ENCODE peak calls at places on chromosome 4, in ten cellular contexts. X is GM13977; R is AG04450; Z is endothelial cell; I is astrocyte of the spinal cord; T is heart right ventricle; W is CD4-positive, alpha-beta T cell; H is AG09309; U is fibroblast of mammary gland; Q is heart left ventricle. Y is an unnamed sample.

GRCh38 chr4:122746485-122746965 is 14.0 kb downstream of the BBS12 start:
- DNase-seq in Q (no peak), W (no peak), R (no peak), H (no peak), X (no peak), I (no peak), T (no peak), Z (no peak), U (peak), Y (no peak)

GRCh38 chr4:40307627-40308497 is 27.3 kb upstream of the CHRNA9 start:
- DNase-seq in H (no peak), W (peak), I (no peak), Q (peak), X (no peak), Z (no peak), U (no peak), R (no peak), T (peak), Y (no peak)

GRCh38 chr4:78660559-78660958 is 109.0 kb downstream of the ANXA3 start:
- DNase-seq in Z (no peak), U (peak), I (no peak), R (no peak), Q (no peak), X (no peak), W (no peak), T (no peak), H (no peak), Y (no peak)

GRCh38 chr4:13875160-13875559 is 247.6 kb upstream of the BOD1L1 start:
- DNase-seq in T (no peak), H (no peak), Z (no peak), I (no peak), R (no peak), W (no peak), U (no peak), X (no peak), Q (no peak), Y (no peak)

GRCh38 chr4:8110071-8110986 is 48.3 kb downstream of the ABLIM2 start:
- DNase-seq in Q (no peak), X (no peak), R (no peak), H (no peak), U (no peak), I (peak), W (no peak), Z (peak), T (no peak), Y (no peak)

GRCh38 chr4:94446386-94446785 is 5.4 kb upstream of the PDLIM5 start:
- DNase-seq in I (peak), U (peak), W (no peak), R (peak), H (peak), Q (no peak), Z (no peak), T (no peak), X (no peak), Y (no peak)

GRCh38 chr4:17260395-17260907 is 251.4 kb downstream of the QDPR start:
- DNase-seq in H (no peak), X (no peak), Z (no peak), U (no peak), I (no peak), W (no peak), R (no peak), Q (no peak), T (no peak), Y (no peak)

GRCh38 chr4:65007841-65008439 is 598.7 kb upstream of the TECRL start:
- DNase-seq in I (peak), X (peak), H (peak), W (no peak), T (no peak), R (no peak), U (peak), Q (no peak), Z (peak), Y (no peak)

GRCh38 chr4:88211473-88212252 is 53.2 kb upstream of the ABCG2 start:
- DNase-seq in H (no peak), R (peak), U (peak), W (peak), T (no peak), Q (no peak), I (peak), Z (peak), X (peak), Y (peak)

GRCh38 chr4:123018391-123018755 is 96.0 kb upstream of the NUDT6 start:
- DNase-seq in W (no peak), T (no peak), Q (no peak), I (peak), U (no peak), Z (no peak), R (no peak), X (no peak), H (no peak), Y (no peak)

GRCh38 chr4:166174717-166175510 is 301.9 kb downstream of the TLL1 start:
- DNase-seq in U (peak), T (no peak), R (no peak), X (no peak), W (no peak), Z (no peak), Q (no peak), I (peak), H (no peak), Y (no peak)

GRCh38 chr4:26978387-26979071 is 117.9 kb downstream of the STIM2 start:
- DNase-seq in U (no peak), Q (no peak), W (no peak), H (no peak), T (no peak), R (no peak), X (no peak), Z (no peak), I (no peak), Y (no peak)

GRCh38 chr4:90419124-90419711 is 292.0 kb downstream of the CCSER1 start:
- DNase-seq in U (peak), X (peak), I (peak), W (no peak), H (no peak), T (no peak), Q (no peak), Z (no peak), R (no peak), Y (peak)

GRCh38 chr4:128060620-128061565 is at the start of gene LARP1B:
- DNase-seq in Q (peak), X (peak), H (peak), I (peak), Z (peak), U (peak), T (peak), W (peak), R (peak), Y (peak)

GRCh38 chr4:128056396-128056795 is 4.7 kb upstream of the LARP1B start:
- DNase-seq in U (no peak), X (no peak), H (no peak), R (no peak), I (no peak), Q (no peak), T (no peak), Z (no peak), W (no peak), Y (no peak)

GRCh38 chr4:128060130-128060619 is 937 bp upstream of the LARP1B start:
- DNase-seq in Z (no peak), T (no peak), R (no peak), Q (no peak), U (peak), W (no peak), X (peak), I (no peak), H (no peak), Y (no peak)

GRCh38 chr4:128061566-128062536 is 739 bp downstream of the LARP1B start:
- DNase-seq in R (no peak), I (peak), H (no peak), T (peak), Z (peak), Q (peak), W (peak), X (peak), U (peak), Y (no peak)
- TF ChIP-seq CTCF in R (peak), I (peak), H (peak), T (peak), Z (no peak), Q (no peak), W (no peak), X (peak), U (no peak), Y (no peak)

GRCh38 chr4:23337292-23337691 is 552.6 kb downstream of the PPARGC1A start:
- DNase-seq in H (no peak), R (no peak), U (no peak), X (no peak), Z (no peak), I (no peak), Q (no peak), W (no peak), T (no peak), Y (no peak)
- TF ChIP-seq CTCF in H (no peak), R (peak), U (no peak), X (no peak), Z (peak), I (no peak), Q (peak), W (no peak), T (peak), Y (no peak)

DNA sequence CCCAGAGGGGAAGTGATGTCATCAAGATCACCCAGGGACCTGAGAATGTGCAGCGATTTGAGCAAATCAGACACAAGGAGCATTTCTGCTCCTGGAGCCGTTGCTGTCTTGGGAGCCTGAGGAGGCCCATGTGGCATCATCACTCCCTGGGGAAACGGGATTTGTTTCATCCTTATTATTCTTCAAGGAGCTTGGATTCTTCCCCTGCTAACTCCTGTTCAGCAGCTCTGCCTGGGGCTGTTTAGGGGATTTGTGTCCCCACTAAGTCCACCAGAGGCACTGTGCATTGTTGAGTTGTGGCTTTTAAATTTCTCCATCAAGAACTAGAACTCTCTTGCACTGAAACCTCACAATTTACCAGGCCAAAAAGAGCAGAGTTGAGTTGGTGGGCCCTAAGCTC is 104.2 kb upstream of the MSX1 start:
- DNase-seq in T (no peak), W (no peak), I (no peak), R (no peak), Q (no peak), U (no peak), X (no peak), H (no peak), Z (no peak), Y (no peak)
- TF ChIP-seq CTCF in T (no peak), W (no peak), I (no peak), R (no peak), Q (no peak), U (no peak), X (no peak), H (no peak), Z (no peak), Y (no peak)

GRCh38 chr4:84585276-84585675 is 2.3 kb downstream of the CDS1 start:
- DNase-seq in I (no peak), W (no peak), H (no peak), Z (no peak), U (no peak), T (no peak), Q (no peak), X (no peak), R (no peak), Y (no peak)

GRCh38 chr4:84579410-84579791 is 3.5 kb upstream of the CDS1 start:
- DNase-seq in W (no peak), Z (no peak), X (no peak), Q (no peak), T (no peak), H (no peak), R (no peak), U (no peak), I (no peak), Y (no peak)

GRCh38 chr4:84582302-84582987 is 482 bp upstream of the CDS1 start:
- DNase-seq in H (no peak), W (peak), R (no peak), Q (peak), Z (peak), T (peak), I (peak), X (peak), U (peak), Y (no peak)

GRCh38 chr4:84582988-84583870 is at the start of gene CDS1:
- DNase-seq in Z (peak), X (peak), Q (peak), U (no peak), W (no peak), T (peak), R (no peak), I (no peak), H (no peak), Y (no peak)

GRCh38 chr4:84583871-84584373 is 995 bp downstream of the CDS1 start:
- DNase-seq in Z (no peak), H (no peak), T (no peak), I (no peak), U (peak), X (peak), W (no peak), Q (peak), R (no peak), Y (no peak)
- TF ChIP-seq CTCF in Z (no peak), H (no peak), T (no peak), I (no peak), U (no peak), X (no peak), W (peak), Q (peak), R (no peak), Y (no peak)

GRCh38 chr4:132071815-132072214 is 1077.3 kb upstream of the PCDH10 start:
- DNase-seq in U (peak), Q (no peak), X (no peak), H (no peak), W (no peak), R (peak), Z (no peak), T (no peak), I (peak), Y (no peak)

DNA sequence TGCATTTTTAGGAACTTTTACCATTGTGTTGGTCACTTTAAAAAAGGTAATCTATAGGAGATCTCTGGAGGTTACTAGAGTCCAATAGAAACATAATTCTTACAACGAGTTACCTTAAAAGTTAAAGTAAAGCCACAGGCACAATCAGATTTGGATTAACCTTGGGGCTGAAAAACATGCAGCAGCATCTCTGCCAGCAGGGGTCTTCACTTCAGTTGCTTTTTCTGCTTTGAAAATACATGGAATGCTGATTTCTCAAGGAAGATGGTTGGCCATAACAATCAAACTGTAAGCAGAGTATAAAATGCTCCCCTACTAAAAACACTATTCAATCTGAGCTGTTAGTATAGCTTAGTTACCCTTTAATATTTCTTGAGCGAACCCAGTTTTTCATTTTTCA is 1072.3 kb upstream of the PCDH10 start:
- DNase-seq in W (no peak), U (no peak), T (no peak), I (no peak), X (no peak), Q (no peak), H (no peak), Z (no peak), R (no peak), Y (no peak)
- TF ChIP-seq CTCF in W (no peak), U (no peak), T (no peak), I (no peak), X (no peak), Q (no peak), H (no peak), Z (no peak), R (peak), Y (no peak)

DNA sequence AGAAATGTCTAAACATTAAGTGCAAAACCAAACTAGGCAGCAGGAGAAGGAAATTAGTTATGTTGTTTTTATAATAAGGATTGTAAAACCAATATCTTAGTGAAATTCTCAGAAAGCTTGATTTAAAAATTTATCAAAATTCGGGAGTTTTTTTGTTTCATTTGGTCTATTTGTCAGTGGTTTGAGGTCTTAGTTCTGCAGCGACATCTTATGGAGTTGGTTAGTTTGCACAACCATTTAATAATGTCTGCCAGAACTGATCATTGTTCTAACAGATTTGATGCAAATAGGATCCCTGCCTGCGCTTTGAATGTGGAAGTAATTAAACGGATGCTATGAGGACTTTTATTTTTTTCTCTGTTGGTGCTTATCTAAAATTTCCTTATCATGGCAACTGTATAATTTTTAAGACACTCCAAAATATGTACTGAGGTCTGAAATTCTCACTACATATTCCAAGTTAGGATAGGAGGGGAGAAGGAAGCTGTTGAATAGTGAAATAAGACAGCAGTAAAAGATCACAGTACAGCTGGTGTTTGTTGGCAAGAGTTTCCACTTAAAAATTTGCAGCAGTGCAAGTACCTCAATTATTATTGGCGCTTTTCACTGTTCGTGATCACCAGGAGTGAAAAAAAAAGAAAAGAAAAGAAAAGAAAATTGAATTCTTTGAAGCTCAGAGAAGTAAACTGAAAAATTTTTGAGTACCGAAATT is 2521.4 kb downstream of the ARAP2 start:
- DNase-seq in R (no peak), H (no peak), X (no peak), W (no peak), T (no peak), I (no peak), Q (no peak), Z (no peak), U (peak), Y (no peak)
- TF ChIP-seq CTCF in R (peak), H (peak), X (no peak), W (no peak), T (peak), I (no peak), Q (no peak), Z (no peak), U (peak), Y (peak)

DNA sequence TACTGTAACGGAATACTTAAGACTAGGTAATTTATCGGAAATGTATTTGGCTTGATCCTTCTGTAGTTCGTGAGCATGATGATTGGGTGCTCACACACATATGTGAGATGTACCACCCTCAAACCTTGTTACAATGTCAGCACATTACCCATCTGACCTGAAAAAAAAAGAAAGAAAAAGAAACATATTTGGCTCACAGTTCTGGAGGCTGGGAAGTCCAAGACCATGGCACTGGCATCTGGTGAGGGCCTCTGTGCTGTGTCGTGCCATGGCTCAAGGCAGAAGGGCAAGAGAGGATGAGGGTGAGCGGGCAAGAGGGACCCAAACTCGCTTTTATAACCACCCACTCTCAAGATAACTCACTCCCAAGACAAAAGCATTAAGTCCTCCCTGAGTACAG is 7.0 kb upstream of the CLDN24 start:
- DNase-seq in W (no peak), X (no peak), T (no peak), U (no peak), Q (no peak), I (no peak), Z (no peak), R (no peak), H (no peak), Y (no peak)
- TF ChIP-seq CTCF in W (no peak), X (no peak), T (no peak), U (no peak), Q (no peak), I (no peak), Z (no peak), R (no peak), H (no peak), Y (no peak)

GRCh38 chr4:169025184-169025583 is 15.1 kb upstream of the CBR4 start:
- DNase-seq in R (no peak), U (no peak), Z (no peak), H (no peak), I (no peak), T (no peak), Q (no peak), X (peak), W (no peak), Y (no peak)

GRCh38 chr4:169030575-169030982 is 20.5 kb upstream of the CBR4 start:
- DNase-seq in T (no peak), Z (no peak), I (peak), R (no peak), X (no peak), W (no peak), Q (no peak), H (no peak), U (peak), Y (no peak)

GRCh38 chr4:169029947-169030346 is 19.9 kb upstream of the CBR4 start:
- DNase-seq in W (no peak), X (no peak), Z (no peak), Q (no peak), U (no peak), R (no peak), T (no peak), H (no peak), I (no peak), Y (no peak)

GRCh38 chr4:169027663-169028062 is 17.6 kb upstream of the CBR4 start:
- DNase-seq in Q (no peak), T (no peak), R (no peak), H (no peak), X (no peak), U (no peak), I (no peak), W (no peak), Z (no peak), Y (no peak)

DNA sequence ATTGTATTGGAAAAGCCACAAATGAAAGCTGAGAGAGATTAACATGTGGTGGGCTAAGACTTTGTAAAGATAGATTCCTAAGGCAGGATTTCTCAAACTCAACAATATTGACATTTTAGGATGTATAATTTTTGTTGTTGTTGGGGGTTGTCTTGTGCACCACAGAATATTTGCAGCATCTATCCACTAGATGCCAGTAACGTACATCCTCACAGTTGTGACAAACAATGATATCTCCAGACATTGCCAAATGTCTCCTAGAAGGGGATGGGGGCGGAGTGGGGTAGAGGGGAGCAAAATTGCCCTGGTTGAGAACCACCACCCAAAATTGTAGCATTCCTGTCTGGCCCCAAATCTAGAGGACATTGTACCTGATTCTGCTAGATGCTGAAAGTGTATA is 14.7 kb upstream of the CBR4 start:
- DNase-seq in W (no peak), T (no peak), Q (no peak), I (peak), Z (no peak), X (peak), H (no peak), U (peak), R (peak), Y (no peak)
- TF ChIP-seq CTCF in W (no peak), T (peak), Q (peak), I (peak), Z (no peak), X (peak), H (peak), U (peak), R (peak), Y (peak)

GRCh38 chr4:117691572-117692351 is 342.5 kb upstream of the NDST3 start:
- DNase-seq in H (no peak), I (no peak), Q (no peak), Z (no peak), W (no peak), T (no peak), U (no peak), R (no peak), X (no peak), Y (no peak)

DNA sequence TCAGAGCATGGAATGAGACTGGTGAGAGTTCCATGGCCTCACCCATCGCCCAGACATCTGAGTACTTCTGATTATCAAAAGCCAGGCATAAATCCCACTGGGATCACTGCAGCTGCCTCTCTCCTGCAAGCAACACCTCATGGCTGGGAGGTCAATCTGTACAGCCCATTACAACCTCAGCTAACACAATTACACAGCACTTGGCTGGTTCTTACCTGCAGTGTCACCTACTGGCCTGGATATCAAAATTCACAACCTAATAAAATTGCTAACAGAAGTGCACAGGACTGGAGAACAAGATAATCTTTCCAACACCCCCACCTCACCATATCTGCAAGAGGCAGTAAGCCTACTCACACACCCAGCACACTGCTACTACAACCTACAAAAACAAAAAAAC is 341.7 kb upstream of the NDST3 start:
- DNase-seq in Z (no peak), R (no peak), H (no peak), T (no peak), I (no peak), U (no peak), W (no peak), X (no peak), Q (no peak), Y (no peak)
- TF ChIP-seq CTCF in Z (no peak), R (no peak), H (no peak), T (no peak), I (no peak), U (no peak), W (no peak), X (no peak), Q (no peak), Y (no peak)

GRCh38 chr4:126396703-126397102 is 1081.9 kb downstream of the FAT4 start:
- DNase-seq in Z (no peak), R (no peak), U (no peak), W (no peak), Q (no peak), T (no peak), X (no peak), I (no peak), H (no peak), Y (no peak)
- TF ChIP-seq CTCF in Z (no peak), R (no peak), U (no peak), W (no peak), Q (no peak), T (no peak), X (peak), I (peak), H (no peak), Y (no peak)